ENCODE peak calls at places on chromosomes 1 and 21, in five cellular contexts. B is PC-3; M is colonic mucosa; I is A549; J is CD8-positive, alpha-beta T cell. R is an unnamed sample.
A peak's percentile ranks its signal among the peaks of the same experiment; 100 is the strongest.

GRCh38 chr1:231093158-231093922 is 53.3 kb upstream of the FAM89A start:
- DNase-seq in B (no peak), M (no peak), J (no peak), I (no peak), R (no peak)

GRCh38 chr1:161305872-161306519 is 3.8 kb downstream of the MPZ start:
- DNase-seq in B (no peak), J (peak; percentile 79), I (no peak), M (peak; percentile 90), R (peak; percentile 93)

GRCh38 chr1:72202761-72203160 is 79.6 kb downstream of the NEGR1 start:
- DNase-seq in J (no peak), I (no peak), B (peak; percentile 46), M (no peak), R (no peak)

GRCh38 chr1:52520149-52520548 is 32.7 kb downstream of the TUT4 start:
- DNase-seq in B (no peak), J (no peak), M (no peak), I (no peak), R (no peak)

GRCh38 chr1:245419572-245419971 is 264.8 kb downstream of the KIF26B start:
- DNase-seq in I (no peak), J (no peak), B (no peak), M (no peak), R (no peak)

GRCh38 chr1:240174734-240175133 is 83.1 kb downstream of the FMN2 start:
- DNase-seq in J (no peak), I (no peak), M (no peak), B (no peak), R (no peak)

GRCh38 chr1:80896957-80897356 is 903.8 kb upstream of the ADGRL2 start:
- DNase-seq in J (no peak), I (no peak), M (no peak), B (no peak), R (no peak)

GRCh38 chr1:167331650-167332049 is 111.0 kb downstream of the POU2F1 start:
- DNase-seq in I (no peak), B (no peak), J (no peak), M (no peak), R (no peak)

GRCh38 chr1:41773144-41773571 is 145.6 kb downstream of the HIVEP3 start:
- DNase-seq in B (peak; percentile 73), M (no peak), J (no peak), I (no peak), R (no peak)

GRCh38 chr21:41758550-41758949 is 8.3 kb downstream of the RIPK4 start:
- DNase-seq in J (no peak), M (no peak), I (no peak), B (peak; percentile 99), R (no peak)

GRCh38 chr1:1872329-1872994 is 18.4 kb downstream of the GNB1 start:
- DNase-seq in M (no peak), B (no peak), I (no peak), J (no peak), R (no peak)

GRCh38 chr1:198741744-198742143 is 102.9 kb downstream of the PTPRC start:
- DNase-seq in M (no peak), I (no peak), J (no peak), B (no peak), R (no peak)

GRCh38 chr21:30102881-30103280 is 63.7 kb downstream of the CLDN17 start:
- DNase-seq in I (no peak), M (no peak), B (no peak), J (no peak), R (no peak)

GRCh38 chr21:45261093-45261492 is 26.6 kb downstream of the POFUT2 start:
- DNase-seq in M (peak; percentile 10), B (no peak), J (no peak), I (no peak), R (no peak)

GRCh38 chr1:224459051-224459450 is 24.5 kb upstream of the WDR26 start:
- DNase-seq in B (no peak), M (peak; percentile 24), I (no peak), J (no peak), R (no peak)

GRCh38 chr1:152458384-152459185 is 44.5 kb upstream of the CRNN start:
- DNase-seq in J (peak; percentile 67), B (peak; percentile 94), M (peak; percentile 84), I (peak; percentile 46), R (peak; percentile 67)

GRCh38 chr1:7646981-7647901 is 123.9 kb upstream of the VAMP3 start:
- DNase-seq in I (peak; percentile 88), B (peak; percentile 70), M (peak; percentile 71), J (peak; percentile 60), R (peak; percentile 82)

GRCh38 chr1:90386899-90387334 is 330.2 kb downstream of the BARHL2 start:
- DNase-seq in I (no peak), J (no peak), M (no peak), B (peak; percentile 72), R (no peak)

GRCh38 chr1:242890211-242890741 is 364.8 kb downstream of the CEP170 start:
- DNase-seq in B (peak; percentile 31), I (no peak), J (no peak), M (no peak), R (no peak)

GRCh38 chr1:152836881-152837280 is 5.8 kb upstream of the LCE6A start:
- DNase-seq in I (no peak), J (no peak), B (no peak), M (no peak), R (no peak)

GRCh38 chr1:185297986-185298385 is 19.1 kb downstream of the IVNS1ABP start:
- DNase-seq in B (no peak), I (no peak), M (no peak), J (no peak), R (no peak)
- H3K4me1 ChIP-seq in B (no peaks in the 10 kb centered on the region), I (no peaks in the 10 kb centered on the region), M (no peaks in the 10 kb centered on the region), J (no peaks in the 10 kb centered on the region), R (no peaks in the 10 kb centered on the region)

GRCh38 chr1:29707796-29708195 is 471.5 kb downstream of the PTPRU start:
- DNase-seq in I (no peak), J (no peak), M (no peak), B (no peak), R (no peak)
- H3K27ac ChIP-seq in I (peak overlapping the region; percentile 82), J (no peak overlapping the region), M (no peak overlapping the region), B (peak overlapping the region; percentile 98), R (no peak overlapping the region)

DNA sequence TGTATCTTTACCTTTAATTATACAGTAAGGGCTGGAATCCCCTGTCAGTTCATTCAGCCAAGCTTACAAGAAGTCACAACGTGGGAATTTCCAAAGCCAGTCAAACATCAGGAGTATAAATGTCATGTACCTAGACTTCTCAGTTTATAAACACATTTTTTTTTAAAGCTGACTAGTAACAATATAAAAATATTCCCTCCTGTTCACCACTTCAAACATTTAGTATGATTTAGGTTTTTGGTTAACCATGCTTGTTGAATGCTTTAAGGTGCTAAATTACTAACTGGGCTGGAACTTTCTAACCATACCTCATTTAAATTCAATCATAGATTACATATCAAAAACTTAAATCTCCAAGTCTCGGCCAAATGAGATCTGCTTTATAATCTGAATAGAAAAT is 44.0 kb downstream of the JAK1 start:
- DNase-seq in B (no peak), I (no peak), J (no peak), M (no peak), R (no peak)
- H3K4me1 ChIP-seq in B (peaks cover 47% of the 10 kb centered on the region), I (peaks cover 90% of the 10 kb centered on the region), J (peaks cover 83% of the 10 kb centered on the region), M (peaks cover 6% of the 10 kb centered on the region), R (peaks cover 79% of the 10 kb centered on the region)

GRCh38 chr1:156874142-156874541 is 13.5 kb downstream of the NTRK1 start:
- DNase-seq in M (no peak), J (no peak), I (no peak), B (no peak), R (no peak)
- H3K27ac ChIP-seq in M (no peak overlapping the region), J (no peak overlapping the region), I (no peak overlapping the region), B (no peak overlapping the region), R (no peak overlapping the region)

GRCh38 chr1:115401676-115402075 is 63.6 kb upstream of the NGF start:
- DNase-seq in I (no peak), B (no peak), J (no peak), M (no peak), R (no peak)
- H3K4me1 ChIP-seq in I (no peaks in the 10 kb centered on the region), B (no peaks in the 10 kb centered on the region), J (no peaks in the 10 kb centered on the region), M (no peaks in the 10 kb centered on the region), R (no peaks in the 10 kb centered on the region)

DNA sequence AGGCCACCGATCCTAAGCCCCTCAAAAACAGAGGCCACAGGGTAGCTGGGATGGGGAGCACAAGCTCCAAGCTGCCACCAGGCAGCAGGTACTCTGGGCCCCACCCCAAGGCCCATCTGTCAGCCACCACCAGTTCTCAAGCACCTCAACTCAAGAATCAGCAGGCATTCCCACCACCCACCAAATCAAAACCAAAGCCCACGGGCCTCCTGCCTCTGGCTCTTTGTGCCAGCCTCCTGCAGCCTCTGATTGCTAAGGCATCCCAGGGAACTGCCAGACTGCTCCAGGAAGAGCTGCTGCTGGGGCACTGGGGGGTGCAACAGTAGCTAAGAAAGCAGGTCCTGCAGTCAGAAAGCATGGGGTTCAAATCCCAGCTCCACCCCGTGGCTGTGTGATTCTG is 34.8 kb downstream of the CHD5 start:
- DNase-seq in B (no peak), M (no peak), J (no peak), I (no peak), R (no peak)
- H3K27ac ChIP-seq in B (no peak overlapping the region), M (no peak overlapping the region), J (no peak overlapping the region), I (no peak overlapping the region), R (no peak overlapping the region)

DNA sequence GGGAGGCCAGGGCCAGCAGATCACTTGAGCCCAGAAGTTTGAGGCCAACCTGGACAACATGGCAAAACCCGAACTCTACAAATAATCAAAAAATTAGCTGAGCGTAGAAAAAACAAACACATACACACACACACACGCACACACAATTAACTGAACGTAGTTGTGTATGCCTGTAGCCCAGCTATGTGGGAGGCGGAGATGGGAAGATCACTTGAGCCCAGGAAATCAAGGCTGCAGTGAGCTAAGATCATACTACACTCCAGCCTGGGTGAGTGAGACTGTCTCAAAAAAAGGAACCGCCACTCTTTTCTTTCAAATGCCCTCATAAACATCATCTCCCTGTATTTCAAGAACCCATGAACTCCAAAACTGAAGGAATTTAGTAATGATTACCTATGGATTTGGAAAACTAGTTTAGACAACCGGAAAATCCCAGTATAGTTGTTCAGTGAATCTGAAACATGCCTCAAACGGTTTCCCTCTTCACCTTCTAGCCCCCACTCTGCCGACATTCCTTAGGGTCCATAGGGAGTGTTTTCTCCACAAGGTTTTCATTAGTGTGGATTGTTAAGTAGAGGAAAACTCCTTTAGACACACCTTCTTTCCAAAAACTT is 4.5 kb downstream of the TXNIP start:
- DNase-seq in M (no peak), J (no peak), I (no peak), B (no peak), R (no peak)
- H3K4me1 ChIP-seq in M (no peaks in the 10 kb centered on the region), J (peaks cover 39% of the 10 kb centered on the region), I (peaks cover 3% of the 10 kb centered on the region), B (peaks cover 25% of the 10 kb centered on the region), R (peaks cover 35% of the 10 kb centered on the region)

R was measured in lower lobe of right lung.